ENCODE peak calls at places on chromosomes 4 and X, in six cellular contexts. X, A, O, L, C and W are unnamed samples.

GRCh38 chr4:139227729-139228404 is 50.8 kb upstream of the ELF2 start:
- DNase-seq in C (no peak), A (peak), X (no peak), L (no peak), O (no peak), W (no peak)

GRCh38 chrX:139293991-139294390 is 236.5 kb upstream of the F9 start:
- DNase-seq in A (no peak), O (no peak), X (no peak), L (no peak), C (no peak), W (no peak)

GRCh38 chr4:184039963-184040383 is 134.9 kb downstream of the STOX2 start:
- DNase-seq in C (peak), A (no peak), X (no peak), O (peak), L (no peak), W (no peak)

GRCh38 chr4:73583661-73584060 is 36.6 kb downstream of the RASSF6 start:
- DNase-seq in C (no peak), A (no peak), O (no peak), X (no peak), L (no peak), W (no peak)

GRCh38 chr4:134426821-134427220 is 225.2 kb upstream of the PABPC4L start:
- DNase-seq in X (no peak), C (no peak), L (no peak), O (no peak), A (no peak), W (no peak)

GRCh38 chr4:151227731-151228130 is 49.2 kb upstream of the PRSS48 start:
- DNase-seq in C (peak), X (peak), O (no peak), L (no peak), A (no peak), W (no peak)

GRCh38 chr4:78971326-78971725 is 32.1 kb upstream of the PAQR3 start:
- DNase-seq in C (peak), L (no peak), X (no peak), O (no peak), A (no peak), W (no peak)

GRCh38 chr4:17630228-17630627 is 15.8 kb downstream of the MED28 start:
- DNase-seq in L (no peak), A (no peak), O (no peak), X (no peak), C (no peak), W (no peak)

GRCh38 chrX:40085714-40086113 is 12.0 kb downstream of the BCOR start:
- DNase-seq in C (no peak), X (no peak), L (no peak), O (no peak), A (no peak), W (no peak)

GRCh38 chr4:1237981-1238675 is 10.8 kb downstream of the CTBP1 start:
- DNase-seq in C (no peak), X (peak), A (no peak), O (no peak), L (peak), W (peak)

GRCh38 chr4:22072240-22072639 is 123.7 kb upstream of the KCNIP4 start:
- DNase-seq in X (no peak), L (no peak), A (no peak), C (no peak), O (no peak), W (no peak)

GRCh38 chr4:183326853-183327252 is 4.6 kb upstream of the CLDN24 start:
- DNase-seq in A (no peak), L (no peak), X (no peak), C (no peak), O (no peak), W (no peak)

GRCh38 chr4:153532227-153532626 is 66.1 kb downstream of the TMEM131L start:
- DNase-seq in X (no peak), O (no peak), L (no peak), A (no peak), C (no peak), W (no peak)

GRCh38 chr4:101039367-101039766 is 308.0 kb downstream of the PPP3CA start:
- DNase-seq in A (no peak), O (no peak), L (no peak), X (no peak), C (no peak), W (no peak)

GRCh38 chr4:1345905-1346780 is 865 bp upstream of the UVSSA start:
- DNase-seq in X (peak), L (peak), C (peak), O (peak), A (peak), W (no peak)

GRCh38 chrX:1531106-1531890 is 5.7 kb downstream of the P2RY8 start:
- DNase-seq in X (no peak), C (no peak), L (no peak), O (no peak), A (no peak), W (no peak)

GRCh38 chrX:27583976-27584375 is 6.2 kb upstream of the DCAF8L2 start:
- DNase-seq in X (no peak), A (peak), C (no peak), L (no peak), O (no peak), W (no peak)

GRCh38 chr4:6732441-6733357 is 16.7 kb downstream of the BLOC1S4 start:
- DNase-seq in O (no peak), X (peak), C (peak), A (peak), L (peak), W (no peak)

GRCh38 chr4:176498857-176499256 is 179.1 kb downstream of the SPCS3 start:
- DNase-seq in O (no peak), C (no peak), X (no peak), A (peak), L (no peak), W (no peak)

GRCh38 chr4:52032005-52032404 is 6.1 kb downstream of the SGCB start:
- DNase-seq in X (no peak), A (no peak), O (no peak), L (no peak), C (no peak), W (no peak)